ENCODE peak calls at places on chromosomes 16 and 17, in six cellular contexts. I is cardiac muscle cell; J is foreskin keratinocyte; D is brain microvascular endothelial cell; L is iPS DF 6.9; E is stimulated activated CD4-positive, alpha-beta T cell treated with anti-CD3 and anti-CD28 coated beads, Interleukin-2, amount 100 ng/mL, for 48 hours. Y is an unnamed sample.

GRCh38 chr17:30256756-30257506 is 21.4 kb upstream of the SLC6A4 start:
- DNase-seq in E (no peak), D (peak), J (no peak), L (no peak), I (no peak), Y (no peak)

GRCh38 chr17:73969956-73970355 is 233.5 kb upstream of the RPL38 start:
- DNase-seq in E (no peak), I (no peak), L (no peak), J (no peak), D (no peak), Y (no peak)

GRCh38 chr16:30777591-30778297 is 9.3 kb downstream of the ZNF629 start:
- DNase-seq in D (no peak), L (no peak), J (no peak), E (no peak), I (no peak), Y (no peak)

GRCh38 chr16:4217246-4218131 is 24.4 kb downstream of the SRL start:
- DNase-seq in E (no peak), I (peak), J (peak), L (no peak), D (no peak), Y (no peak)

GRCh38 chr17:71790791-71791190 is 330.0 kb upstream of the SOX9 start:
- DNase-seq in I (no peak), D (peak), J (peak), L (no peak), E (no peak), Y (no peak)

GRCh38 chr16:56647641-56648431 is 3.9 kb upstream of the MT1B start:
- DNase-seq in E (no peak), I (no peak), D (no peak), L (no peak), J (no peak), Y (no peak)

GRCh38 chr16:88737298-88738166 is 31.2 kb downstream of the CTU2 start:
- DNase-seq in I (peak), E (peak), J (peak), D (peak), L (no peak), Y (peak)

GRCh38 chr16:30499284-30499683 is 26.7 kb downstream of the ITGAL start:
- DNase-seq in J (no peak), L (no peak), I (no peak), D (no peak), E (no peak), Y (no peak)

GRCh38 chr16:54318941-54319340 is 32.4 kb upstream of the IRX3 start:
- DNase-seq in L (no peak), E (no peak), J (peak), I (no peak), D (no peak), Y (no peak)

GRCh38 chr17:2380225-2380922 is 20.5 kb downstream of the MNT start:
- DNase-seq in J (no peak), D (no peak), L (no peak), E (no peak), I (no peak), Y (no peak)

GRCh38 chr16:88192601-88193000 is 190.2 kb upstream of the ZNF469 start:
- DNase-seq in D (no peak), E (no peak), L (no peak), J (no peak), I (no peak), Y (no peak)

GRCh38 chr16:75420987-75421819 is 12.1 kb downstream of the CFDP1 start:
- DNase-seq in L (peak), D (peak), J (peak), I (peak), E (peak), Y (peak)

GRCh38 chr17:4152471-4152870 is 9.5 kb downstream of the CYB5D2 start:
- DNase-seq in E (no peak), I (no peak), J (peak), L (no peak), D (peak), Y (no peak)

GRCh38 chr16:12904041-12904671 is 2.8 kb downstream of the SHISA9 start:
- DNase-seq in I (peak), L (no peak), D (no peak), E (no peak), J (no peak), Y (no peak)

GRCh38 chr17:81254955-81255717 is 16.0 kb downstream of the NDUFAF8 start:
- DNase-seq in J (peak), L (no peak), I (peak), D (peak), E (no peak), Y (no peak)

GRCh38 chr17:29733151-29733550 is 110.4 kb upstream of the CORO6 start:
- DNase-seq in J (peak), I (no peak), D (no peak), L (no peak), E (no peak), Y (no peak)

GRCh38 chr17:81043725-81044427 is 8.9 kb downstream of the BAIAP2 start:
- DNase-seq in D (peak), E (no peak), I (no peak), L (no peak), J (peak), Y (no peak)

GRCh38 chr16:59591480-59591879 is 857.4 kb upstream of the GOT2 start:
- DNase-seq in D (no peak), I (no peak), J (peak), L (no peak), E (no peak), Y (no peak)

GRCh38 chr16:69796285-69797118 is 34.4 kb downstream of the WWP2 start:
- DNase-seq in J (peak), L (peak), I (peak), D (peak), E (peak), Y (peak)

GRCh38 chr17:15106540-15106939 is 158.6 kb downstream of the PMP22 start:
- DNase-seq in J (peak), E (no peak), I (no peak), L (no peak), D (peak), Y (no peak)

GRCh38 chr16:4342866-4343744 is 8.0 kb downstream of the PAM16 start:
- DNase-seq in L (no peak), J (no peak), E (no peak), I (no peak), D (no peak), Y (no peak)

GRCh38 chr17:412211-413015 is 59.8 kb upstream of the RPH3AL start:
- DNase-seq in L (no peak), I (peak), E (peak), J (peak), D (peak), Y (no peak)

GRCh38 chr17:75031972-75032895 is 14.5 kb downstream of the ATP5PD start:
- DNase-seq in L (no peak), J (peak), E (peak), D (peak), I (peak), Y (no peak)

GRCh38 chr16:64864232-64864803 is 257.5 kb downstream of the CDH11 start:
- DNase-seq in L (no peak), I (peak), E (no peak), D (peak), J (peak), Y (no peak)